ENCODE peak calls at places on chromosomes 13 and 19, in seven cellular contexts. One of them, this sample, is unnamed.

GRCh38 chr13:96172066-96172465 is 82.2 kb downstream of the HS6ST3 start:
- DNase-seq in lower leg skin: no peak
- DNase-seq in cardiac fibroblast: no peak
- DNase-seq in tibial nerve: no peak
- DNase-seq in nephron progenitor cell: no peak
- DNase-seq in breast epithelium: no peak
- DNase-seq in K562: no peak
- DNase-seq in this sample: no peak

GRCh38 chr13:112073245-112074138 is 6.5 kb downstream of the SOX1 start:
- DNase-seq in lower leg skin: no peak
- DNase-seq in cardiac fibroblast: no peak
- DNase-seq in tibial nerve: no peak
- DNase-seq in nephron progenitor cell: peak; percentile 54
- DNase-seq in breast epithelium: no peak
- DNase-seq in K562: no peak
- DNase-seq in this sample: no peak

GRCh38 chr19:6731822-6732221 is 5.6 kb downstream of the GPR108 start:
- DNase-seq in lower leg skin: no peak
- DNase-seq in cardiac fibroblast: no peak
- DNase-seq in tibial nerve: no peak
- DNase-seq in nephron progenitor cell: no peak
- DNase-seq in breast epithelium: no peak
- DNase-seq in K562: no peak
- DNase-seq in this sample: no peak

GRCh38 chr13:95643814-95644598 is 500 bp downstream of the DZIP1 start:
- DNase-seq in lower leg skin: no peak
- DNase-seq in cardiac fibroblast: peak; percentile 49
- DNase-seq in tibial nerve: no peak
- DNase-seq in nephron progenitor cell: no peak
- DNase-seq in breast epithelium: no peak
- DNase-seq in K562: no peak
- DNase-seq in this sample: no peak

GRCh38 chr19:14505488-14506239 is 9.7 kb upstream of the GIPC1 start:
- DNase-seq in lower leg skin: peak; percentile 54
- DNase-seq in cardiac fibroblast: peak; percentile 87
- DNase-seq in tibial nerve: no peak
- DNase-seq in nephron progenitor cell: peak; percentile 76
- DNase-seq in breast epithelium: peak; percentile 70
- DNase-seq in K562: peak; percentile 87
- DNase-seq in this sample: no peak

GRCh38 chr19:31261651-31262331 is 87.4 kb downstream of the TSHZ3 start:
- DNase-seq in lower leg skin: no peak
- DNase-seq in cardiac fibroblast: peak; percentile 9
- DNase-seq in tibial nerve: no peak
- DNase-seq in nephron progenitor cell: no peak
- DNase-seq in breast epithelium: no peak
- DNase-seq in K562: no peak
- DNase-seq in this sample: no peak

GRCh38 chr13:21039097-21039800 is 22.1 kb downstream of the LATS2 start:
- DNase-seq in lower leg skin: no peak
- DNase-seq in cardiac fibroblast: peak; percentile 33
- DNase-seq in tibial nerve: no peak
- DNase-seq in nephron progenitor cell: no peak
- DNase-seq in breast epithelium: no peak
- DNase-seq in K562: no peak
- DNase-seq in this sample: no peak

GRCh38 chr19:29288276-29288675 is 75.3 kb upstream of the UQCRFS1 start:
- DNase-seq in lower leg skin: no peak
- DNase-seq in cardiac fibroblast: no peak
- DNase-seq in tibial nerve: no peak
- DNase-seq in nephron progenitor cell: no peak
- DNase-seq in breast epithelium: no peak
- DNase-seq in K562: no peak
- DNase-seq in this sample: no peak

GRCh38 chr19:40252395-40252794 is 25.9 kb upstream of the CCNP start:
- DNase-seq in lower leg skin: no peak
- DNase-seq in cardiac fibroblast: no peak
- DNase-seq in tibial nerve: no peak
- DNase-seq in nephron progenitor cell: no peak
- DNase-seq in breast epithelium: peak; percentile 65
- DNase-seq in K562: no peak
- DNase-seq in this sample: no peak

DNA sequence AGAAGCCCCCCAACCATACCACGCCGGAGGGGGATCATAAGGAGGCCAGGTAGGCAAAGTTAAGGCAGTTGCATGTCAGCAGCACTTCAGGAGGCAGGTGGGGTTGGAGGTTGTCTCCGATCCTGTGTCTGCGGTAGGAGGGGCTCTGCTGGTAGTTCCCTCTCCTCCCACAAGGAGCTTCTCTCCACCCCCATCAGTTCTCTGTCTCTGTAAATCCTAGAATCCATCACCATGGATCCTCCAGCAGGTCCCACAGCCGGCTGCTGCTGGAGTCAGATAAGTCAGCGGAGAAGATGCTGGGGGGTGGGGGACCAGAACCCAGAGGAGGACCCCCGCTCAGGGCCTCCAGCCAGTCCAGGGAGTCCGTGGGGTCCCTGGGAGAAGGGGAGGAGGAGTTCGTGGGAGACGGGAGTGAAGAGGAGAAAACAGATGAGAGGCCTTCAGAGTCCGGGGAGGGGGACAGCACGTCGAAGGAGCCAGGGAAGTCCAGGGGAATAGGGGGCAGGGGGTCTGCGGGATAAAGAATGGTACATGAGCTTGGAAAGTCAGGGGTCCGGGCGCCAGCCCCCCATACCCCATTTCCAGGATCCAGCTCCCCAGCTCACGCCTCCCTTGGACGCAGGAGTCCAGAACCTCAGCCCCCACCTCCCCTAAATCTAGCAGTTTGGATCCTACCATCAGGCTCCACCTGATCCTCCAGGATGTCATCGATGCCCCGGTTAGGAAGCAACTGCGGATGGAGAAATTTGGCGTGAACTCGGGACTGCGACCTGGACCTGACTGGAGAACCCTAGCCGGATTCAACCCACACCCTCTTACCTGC is 6.3 kb downstream of the MAMSTR start:
- DNase-seq in lower leg skin: no peak
- DNase-seq in cardiac fibroblast: peak; percentile 19
- DNase-seq in tibial nerve: no peak
- DNase-seq in nephron progenitor cell: peak; percentile 32
- DNase-seq in breast epithelium: no peak
- DNase-seq in K562: peak; percentile 71
- DNase-seq in this sample: no peak
- TF ChIP-seq CTCF in lower leg skin: no peak
- TF ChIP-seq CTCF in cardiac fibroblast: peak; percentile 60
- TF ChIP-seq CTCF in tibial nerve: no peak
- TF ChIP-seq CTCF in nephron progenitor cell: peak; percentile 26
- TF ChIP-seq CTCF in breast epithelium: no peak
- TF ChIP-seq CTCF in K562: peak; percentile 33
- TF ChIP-seq CTCF in this sample: no peak

GRCh38 chr13:44270153-44270552 is 103.5 kb upstream of the SERP2 start:
- DNase-seq in lower leg skin: no peak
- DNase-seq in cardiac fibroblast: no peak
- DNase-seq in tibial nerve: no peak
- DNase-seq in nephron progenitor cell: no peak
- DNase-seq in breast epithelium: no peak
- DNase-seq in K562: no peak
- DNase-seq in this sample: no peak

GRCh38 chr13:44271031-44271433 is 102.6 kb upstream of the SERP2 start:
- DNase-seq in lower leg skin: no peak
- DNase-seq in cardiac fibroblast: peak; percentile 74
- DNase-seq in tibial nerve: no peak
- DNase-seq in nephron progenitor cell: no peak
- DNase-seq in breast epithelium: no peak
- DNase-seq in K562: no peak
- DNase-seq in this sample: no peak

GRCh38 chr13:44272692-44273091 is 100.9 kb upstream of the SERP2 start:
- DNase-seq in lower leg skin: no peak
- DNase-seq in cardiac fibroblast: peak; percentile 39
- DNase-seq in tibial nerve: no peak
- DNase-seq in nephron progenitor cell: no peak
- DNase-seq in breast epithelium: no peak
- DNase-seq in K562: no peak
- DNase-seq in this sample: no peak

GRCh38 chr13:44273216-44273615 is 100.4 kb upstream of the SERP2 start:
- DNase-seq in lower leg skin: no peak
- DNase-seq in cardiac fibroblast: no peak
- DNase-seq in tibial nerve: no peak
- DNase-seq in nephron progenitor cell: no peak
- DNase-seq in breast epithelium: no peak
- DNase-seq in K562: no peak
- DNase-seq in this sample: no peak

GRCh38 chr13:44271915-44272341 is 101.7 kb upstream of the SERP2 start:
- DNase-seq in lower leg skin: no peak
- DNase-seq in cardiac fibroblast: no peak
- DNase-seq in tibial nerve: peak; percentile 29
- DNase-seq in nephron progenitor cell: no peak
- DNase-seq in breast epithelium: no peak
- DNase-seq in K562: no peak
- DNase-seq in this sample: no peak
- TF ChIP-seq CTCF in lower leg skin: no peak
- TF ChIP-seq CTCF in cardiac fibroblast: no peak
- TF ChIP-seq CTCF in tibial nerve: no peak
- TF ChIP-seq CTCF in nephron progenitor cell: no peak
- TF ChIP-seq CTCF in breast epithelium: no peak
- TF ChIP-seq CTCF in K562: no peak
- TF ChIP-seq CTCF in this sample: no peak

DNA sequence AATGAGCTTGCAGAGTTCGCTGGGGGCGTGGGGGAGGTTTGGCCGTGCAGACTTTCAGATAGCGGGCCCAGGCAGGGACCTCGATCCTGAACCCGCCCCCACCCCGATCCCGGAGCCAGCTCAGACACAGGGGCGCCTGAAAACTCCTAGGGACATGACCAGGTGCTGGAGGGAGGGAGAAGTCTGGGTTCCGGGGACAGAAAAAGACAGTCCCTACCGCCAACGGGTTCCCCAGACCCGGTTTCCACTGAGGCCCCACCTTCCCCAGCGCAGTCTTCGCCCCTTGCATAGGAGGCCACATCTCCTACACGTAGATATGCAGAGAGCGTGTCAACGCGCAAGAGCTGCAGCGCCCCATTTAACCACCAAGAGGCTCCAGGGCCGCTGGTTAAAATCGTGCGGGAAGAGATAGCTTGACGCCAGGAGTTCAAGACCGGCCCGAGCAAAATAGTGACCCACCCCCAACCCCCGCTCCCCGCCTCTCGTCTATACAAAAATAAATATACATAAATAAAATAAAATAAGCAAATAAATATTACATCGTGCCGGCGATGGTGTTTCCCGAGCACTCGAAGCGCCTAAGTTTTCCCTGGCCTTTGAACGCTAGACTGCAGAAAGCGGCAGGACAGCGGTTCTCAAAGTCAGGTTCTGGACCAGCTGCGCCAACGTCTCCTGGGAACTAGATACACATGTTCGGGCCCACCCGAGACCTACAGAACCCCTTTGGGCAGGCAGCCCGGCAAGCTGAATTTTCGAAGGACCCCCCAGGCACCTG is 8.3 kb downstream of the CCDC8 start:
- DNase-seq in lower leg skin: no peak
- DNase-seq in cardiac fibroblast: no peak
- DNase-seq in tibial nerve: no peak
- DNase-seq in nephron progenitor cell: peak; percentile 51
- DNase-seq in breast epithelium: no peak
- DNase-seq in K562: peak; percentile 63
- DNase-seq in this sample: no peak
- TF ChIP-seq CTCF in lower leg skin: no peak
- TF ChIP-seq CTCF in cardiac fibroblast: no peak
- TF ChIP-seq CTCF in tibial nerve: no peak
- TF ChIP-seq CTCF in nephron progenitor cell: peak; percentile 15
- TF ChIP-seq CTCF in breast epithelium: no peak
- TF ChIP-seq CTCF in K562: peak; percentile 61
- TF ChIP-seq CTCF in this sample: peak; percentile 1

GRCh38 chr13:109668433-109669233 is 117.8 kb downstream of the IRS2 start:
- DNase-seq in lower leg skin: no peak
- DNase-seq in cardiac fibroblast: no peak
- DNase-seq in tibial nerve: no peak
- DNase-seq in nephron progenitor cell: no peak
- DNase-seq in breast epithelium: no peak
- DNase-seq in K562: no peak
- DNase-seq in this sample: no peak
- TF ChIP-seq CTCF in lower leg skin: no peak
- TF ChIP-seq CTCF in cardiac fibroblast: no peak
- TF ChIP-seq CTCF in tibial nerve: no peak
- TF ChIP-seq CTCF in nephron progenitor cell: no peak
- TF ChIP-seq CTCF in breast epithelium: no peak
- TF ChIP-seq CTCF in K562: no peak
- TF ChIP-seq CTCF in this sample: no peak

DNA sequence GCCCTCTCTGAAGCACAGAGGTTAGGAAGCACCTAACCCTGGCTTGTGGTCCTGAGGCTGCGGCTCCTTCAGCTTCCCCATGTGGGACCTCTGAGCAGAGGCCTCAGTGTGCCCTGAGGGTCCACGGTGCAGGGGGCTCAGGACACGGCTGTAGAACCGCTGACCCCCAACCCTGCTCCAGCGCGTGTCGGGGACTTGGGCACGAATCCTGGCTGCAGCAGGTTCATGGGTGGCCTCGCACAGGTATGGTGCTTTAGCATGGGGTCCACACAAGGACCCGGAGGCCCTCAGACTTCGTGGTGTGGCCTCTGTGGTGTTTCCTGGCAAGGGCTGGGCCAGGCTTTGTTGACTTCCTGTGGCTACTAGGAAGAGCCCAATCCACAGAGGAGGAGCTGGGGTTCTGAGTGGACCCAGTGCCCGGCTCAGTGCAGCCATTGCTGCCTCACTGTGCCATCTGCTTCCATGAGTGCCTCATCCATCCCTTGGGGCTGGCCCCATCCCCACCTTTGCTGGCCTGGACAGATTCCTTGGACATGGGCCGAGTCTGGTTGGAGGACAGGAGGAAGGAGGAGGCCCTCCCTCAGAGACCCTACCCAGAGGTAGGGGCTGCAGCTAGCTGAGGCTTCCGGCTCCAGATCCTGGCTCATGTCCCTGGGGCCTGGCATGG is 24.5 kb downstream of the ZBTB7A start:
- DNase-seq in lower leg skin: no peak
- DNase-seq in cardiac fibroblast: no peak
- DNase-seq in tibial nerve: no peak
- DNase-seq in nephron progenitor cell: no peak
- DNase-seq in breast epithelium: no peak
- DNase-seq in K562: no peak
- DNase-seq in this sample: no peak
- TF ChIP-seq CTCF in lower leg skin: no peak
- TF ChIP-seq CTCF in cardiac fibroblast: no peak
- TF ChIP-seq CTCF in tibial nerve: no peak
- TF ChIP-seq CTCF in nephron progenitor cell: no peak
- TF ChIP-seq CTCF in breast epithelium: no peak
- TF ChIP-seq CTCF in K562: no peak
- TF ChIP-seq CTCF in this sample: no peak

DNA sequence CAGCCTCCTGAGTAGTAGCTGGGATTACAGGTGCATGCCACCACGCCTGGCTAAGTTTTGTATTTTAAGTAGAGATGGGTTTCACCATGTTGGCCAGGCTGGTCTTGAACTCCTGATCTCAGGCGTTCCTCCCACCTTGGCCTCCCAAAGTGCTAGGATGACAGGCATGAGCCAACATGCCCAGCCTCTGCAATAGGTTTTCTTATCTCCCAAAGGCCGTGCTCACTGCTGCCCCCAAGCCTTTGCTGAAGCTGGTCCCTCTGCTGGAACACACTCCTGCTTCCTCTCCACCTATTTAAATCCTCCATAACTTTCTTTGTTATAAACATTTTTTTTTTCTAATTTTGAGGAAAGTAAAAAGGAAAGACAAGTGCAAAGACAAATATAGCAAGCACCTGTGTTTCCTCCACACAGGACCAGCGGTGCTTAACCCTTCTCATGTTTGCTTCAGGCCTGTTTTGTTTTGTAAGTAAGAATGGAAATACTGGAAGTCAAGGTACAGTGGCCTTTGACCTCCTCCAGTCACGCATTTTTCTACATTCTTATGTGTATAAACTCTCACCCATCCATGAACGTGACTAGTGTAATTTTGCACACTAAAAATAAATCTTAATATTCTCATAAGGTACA is 14.5 kb upstream of the TNFAIP8L1 start:
- DNase-seq in lower leg skin: no peak
- DNase-seq in cardiac fibroblast: no peak
- DNase-seq in tibial nerve: no peak
- DNase-seq in nephron progenitor cell: peak; percentile 30
- DNase-seq in breast epithelium: no peak
- DNase-seq in K562: peak; percentile 43
- DNase-seq in this sample: no peak
- TF ChIP-seq CTCF in lower leg skin: no peak
- TF ChIP-seq CTCF in cardiac fibroblast: peak; percentile 40
- TF ChIP-seq CTCF in tibial nerve: no peak
- TF ChIP-seq CTCF in nephron progenitor cell: no peak
- TF ChIP-seq CTCF in breast epithelium: no peak
- TF ChIP-seq CTCF in K562: peak; percentile 71
- TF ChIP-seq CTCF in this sample: peak; percentile 47